ENCODE peak calls at places on chromosomes 4 and X, in four cellular contexts. W is K562, M is GM12878, O is H1. N is an unnamed sample.
A peak's percentile ranks its signal among the peaks of the same experiment; 100 is the strongest.

GRCh38 chrX:102341867-102342266 is 94.9 kb downstream of the NXF2 start:
- DNase-seq in M (no peak), O (no peak), W (no peak), N (no peak)

GRCh38 chr4:128455076-128455345 is 167.4 kb upstream of the PGRMC2 start:
- DNase-seq in W (no peak), O (no peak), M (no peak), N (no peak)

GRCh38 chr4:41160010-41160789 is 54.1 kb downstream of the APBB2 start:
- DNase-seq in O (peak; percentile 27), W (no peak), M (no peak), N (peak; percentile 93)

GRCh38 chr4:107799634-107800033 is 25.1 kb upstream of the SGMS2 start:
- DNase-seq in O (no peak), W (no peak), M (no peak), N (no peak)

GRCh38 chrX:140502491-140503229 is 2.2 kb downstream of the SOX3 start:
- DNase-seq in M (no peak), W (no peak), O (no peak), N (no peak)

GRCh38 chrX:24550166-24550565 is 85.1 kb downstream of the PDK3 start:
- DNase-seq in W (no peak), M (no peak), O (no peak), N (no peak)

GRCh38 chr4:33961751-33962150 is 2282.6 kb downstream of the ARAP2 start:
- DNase-seq in W (no peak), M (no peak), O (no peak), N (no peak)

GRCh38 chrX:47217121-47217851 is 1.2 kb upstream of the CDK16 start:
- DNase-seq in O (no peak), M (no peak), W (no peak), N (no peak)

GRCh38 chrX:67893931-67894330 is 350.1 kb downstream of the AR start:
- DNase-seq in W (peak; percentile 1), M (no peak), O (no peak), N (no peak)

GRCh38 chr4:74794341-74794801 is at the start of gene BTC:
- DNase-seq in O (no peak), M (no peak), W (peak; percentile 6), N (peak; percentile 43)

GRCh38 chrX:140164383-140164782 is 199.1 kb upstream of the CXorf66 start:
- DNase-seq in W (no peak), M (no peak), O (no peak), N (no peak)

GRCh38 chrX:10755477-10756334 is 135.3 kb upstream of the MID1 start:
- DNase-seq in O (peak; percentile 36), M (no peak), W (no peak), N (no peak)

GRCh38 chr4:158722291-158722916 is 792 bp downstream of the PPID start:
- DNase-seq in O (no peak), M (peak; percentile 9), W (peak; percentile 56), N (no peak)

GRCh38 chr4:36651253-36651652 is 369.8 kb downstream of the DTHD1 start:
- DNase-seq in O (no peak), M (peak; percentile 79), W (peak; percentile 13), N (peak; percentile 2)

GRCh38 chrX:47614618-47615017 is 5.0 kb downstream of the SYN1 start:
- DNase-seq in O (no peak), W (no peak), M (no peak), N (no peak)

GRCh38 chr4:82898322-82899243 is 2.0 kb upstream of the THAP9 start:
- DNase-seq in W (peak; percentile 42), M (no peak), O (no peak), N (no peak)

GRCh38 chr4:188905248-188905647 is 766.0 kb downstream of the TRIML1 start:
- DNase-seq in W (no peak), M (no peak), O (no peak), N (no peak)

GRCh38 chrX:11886745-11887144 is 128.7 kb downstream of the MSL3 start:
- DNase-seq in M (no peak), W (no peak), O (no peak), N (no peak)

GRCh38 chrX:1491851-1492349 is 39.2 kb upstream of the ASMTL start:
- DNase-seq in O (no peak), M (peak; percentile 87), W (peak; percentile 79), N (peak; percentile 66)

GRCh38 chr4:80197601-80198444 is 520 bp downstream of the PRDM8 start:
- DNase-seq in W (no peak), O (no peak), M (no peak), N (no peak)

GRCh38 chrX:155134255-155134654 is 62.9 kb downstream of the BRCC3 start:
- DNase-seq in M (no peak), O (no peak), W (no peak), N (no peak)

GRCh38 chr4:171353535-171353934 is 459.7 kb upstream of the GALNTL6 start:
- DNase-seq in O (no peak), W (no peak), M (no peak), N (no peak)

GRCh38 chrX:110914281-110914680 is 118.7 kb upstream of the CHRDL1 start:
- DNase-seq in O (no peak), M (no peak), W (no peak), N (no peak)

GRCh38 chr4:100591156-100591876 is 73.5 kb upstream of the EMCN start:
- DNase-seq in W (no peak), M (no peak), O (no peak), N (no peak)

GRCh38 chrX:123959281-123960063 is 2.0 kb upstream of the STAG2 start:
- DNase-seq in O (no peak), W (peak; percentile 66), M (no peak), N (no peak)

GRCh38 chr4:29277381-29277780 is 1442.8 kb upstream of the PCDH7 start:
- DNase-seq in O (no peak), M (no peak), W (no peak), N (peak; percentile 26)

GRCh38 chr4:112411781-112412281 is 104.1 kb downstream of the NEUROG2 start:
- DNase-seq in W (no peak), O (peak; percentile 13), M (no peak), N (no peak)

GRCh38 chrX:15985937-15986336 is 131.3 kb upstream of the AP1S2 start:
- DNase-seq in W (peak; percentile 4), M (no peak), O (no peak), N (no peak)

GRCh38 chrX:44247468-44247867 is 96.0 kb downstream of the EFHC2 start:
- DNase-seq in W (no peak), O (no peak), M (no peak), N (no peak)

GRCh38 chrX:44246826-44247225 is 96.6 kb downstream of the EFHC2 start:
- DNase-seq in M (no peak), W (no peak), O (no peak), N (no peak)

GRCh38 chrX:44245730-44246129 is 97.7 kb downstream of the EFHC2 start:
- DNase-seq in O (no peak), W (no peak), M (no peak), N (no peak)

GRCh38 chrX:44241551-44241950 is 101.9 kb downstream of the EFHC2 start:
- DNase-seq in W (no peak), O (no peak), M (no peak), N (no peak)

GRCh38 chrX:44244008-44244407 is 99.5 kb downstream of the EFHC2 start:
- DNase-seq in O (no peak), M (no peak), W (peak; percentile 33), N (peak; percentile 12)
- TF ChIP-seq EGR1 in O (no peak), M (no peak), W (no peak), N (no peak)

DNA sequence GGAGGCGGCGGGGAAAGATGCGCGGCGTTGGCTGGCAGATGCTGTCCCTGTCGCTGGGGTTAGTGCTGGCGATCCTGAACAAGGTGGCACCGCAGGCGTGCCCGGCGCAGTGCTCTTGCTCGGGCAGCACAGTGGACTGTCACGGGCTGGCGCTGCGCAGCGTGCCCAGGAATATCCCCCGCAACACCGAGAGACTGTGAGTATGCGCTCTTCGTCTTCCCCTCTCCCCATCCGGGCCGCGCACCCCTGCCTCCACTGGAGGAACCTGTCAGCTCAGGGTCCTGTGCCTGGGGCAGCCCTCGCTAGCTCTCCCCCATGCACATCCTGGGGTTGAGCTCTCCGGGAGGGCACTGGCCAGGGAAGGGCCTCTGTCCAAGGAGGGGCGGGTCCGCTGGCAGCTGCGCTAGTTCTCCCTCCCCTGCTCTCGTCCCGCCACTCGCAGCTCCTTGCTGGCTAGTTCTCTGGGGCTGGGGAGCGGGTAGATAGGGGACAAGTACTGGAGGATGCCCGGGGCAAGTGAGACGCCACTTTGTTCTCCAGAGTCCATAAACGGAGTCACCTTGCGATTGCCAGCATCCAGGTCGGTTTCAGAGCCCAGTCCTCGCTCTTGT is 2.2 kb downstream of the SLIT2 start:
- DNase-seq in O (no peak), W (no peak), M (no peak), N (no peak)
- TF ChIP-seq JUND in O (no peak), W (no peak), M (no peak), N (no peak)

GRCh38 chr4:168585168-168586091 is 88.6 kb downstream of the PALLD start:
- DNase-seq in W (peak; percentile 49), M (no peak), O (peak; percentile 53), N (peak; percentile 63)

GRCh38 chr4:168587326-168588125 is 90.7 kb downstream of the PALLD start:
- DNase-seq in W (no peak), O (no peak), M (no peak), N (peak; percentile 89)

GRCh38 chr4:168586926-168587325 is 90.1 kb downstream of the PALLD start:
- DNase-seq in M (no peak), W (no peak), O (no peak), N (no peak)

GRCh38 chr4:168592676-168593075 is 95.8 kb downstream of the PALLD start:
- DNase-seq in M (no peak), O (no peak), W (no peak), N (no peak)

GRCh38 chr4:168589154-168589553 is 92.3 kb downstream of the PALLD start:
- DNase-seq in M (no peak), W (no peak), O (no peak), N (peak; percentile 94)
- H3K27ac ChIP-seq in M (no peak overlapping the region), W (no peak overlapping the region), O (no peak overlapping the region), N (peak overlapping the region; percentile 91)

GRCh38 chrX:118727686-118728339 is 407 bp downstream of the IL13RA1 start:
- DNase-seq in M (no peak), O (no peak), W (peak; percentile 20), N (no peak)

GRCh38 chrX:118724775-118725174 is 2.6 kb upstream of the IL13RA1 start:
- DNase-seq in M (no peak), O (no peak), W (peak; percentile 68), N (no peak)

GRCh38 chrX:118724352-118724751 is 3.1 kb upstream of the IL13RA1 start:
- DNase-seq in O (no peak), W (no peak), M (no peak), N (no peak)

GRCh38 chrX:118729043-118729652 is 1.7 kb downstream of the IL13RA1 start:
- DNase-seq in W (no peak), M (no peak), O (no peak), N (no peak)

DNA sequence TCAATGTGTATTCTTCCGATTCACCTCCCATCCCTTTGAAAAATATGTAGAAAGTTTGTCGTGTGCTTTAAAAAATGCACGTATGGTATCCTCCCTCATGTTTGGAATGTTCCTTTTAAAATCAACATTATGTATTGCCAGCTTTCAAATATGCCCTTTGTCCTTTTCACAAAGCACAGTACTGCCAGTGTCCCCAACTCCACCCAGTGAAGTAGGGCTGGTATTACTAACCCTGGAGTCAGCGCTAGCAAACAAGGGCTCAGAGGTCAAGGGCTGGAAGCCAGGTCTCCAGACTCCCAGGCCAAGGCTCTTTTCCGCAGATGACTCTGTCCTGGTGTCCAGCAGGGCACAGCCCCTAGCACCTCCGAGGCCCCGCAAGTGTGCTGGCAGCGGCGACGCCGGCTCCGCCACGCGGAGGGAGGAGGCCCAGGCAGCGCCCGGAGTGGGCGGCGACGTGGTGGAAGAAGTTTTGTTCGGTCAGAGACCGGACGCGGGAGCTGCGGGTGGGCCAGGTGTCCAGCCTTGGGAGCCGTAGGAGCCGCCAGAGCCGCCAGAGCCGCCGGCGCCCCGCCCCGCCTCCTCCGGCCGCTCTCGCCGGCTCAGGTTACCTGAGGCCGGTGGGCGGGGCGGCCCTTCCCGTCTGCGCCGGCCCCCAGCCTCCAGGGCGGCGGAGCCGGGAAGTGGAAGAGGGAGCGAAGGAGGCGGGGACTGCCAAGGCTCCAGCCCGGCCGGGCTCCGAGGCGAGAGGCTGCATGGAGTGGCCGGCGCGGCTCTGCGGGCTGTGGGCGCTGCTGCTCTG is at the start of gene IL13RA1:
- DNase-seq in O (peak; percentile 29), M (no peak), W (peak; percentile 91), N (peak; percentile 60)
- TF ChIP-seq EGR1 in O (no peak), M (no peak), W (peak; percentile 51), N (peak; percentile 13)